ENCODE peak calls at places on chromosomes 13 and 19, in five cellular contexts. H is osteocyte, D is HAP-1, R is left lung, Q is H7. Z is an unnamed sample.

GRCh38 chr13:26855921-26856320 is 95.3 kb upstream of the GPR12 start:
- DNase-seq in Q (no peak), H (no peak), R (no peak), D (no peak), Z (no peak)

GRCh38 chr19:14761607-14762006 is 16.8 kb downstream of the ADGRE2 start:
- DNase-seq in H (no peak), D (no peak), R (no peak), Q (no peak), Z (no peak)

GRCh38 chr19:44657211-44657921 is 13.7 kb downstream of the PVR start:
- DNase-seq in D (peak; percentile 89), R (peak; percentile 87), Q (peak; percentile 80), H (peak; percentile 91), Z (peak; percentile 87)

GRCh38 chr19:33797821-33798633 is 1.4 kb downstream of the KCTD15 start:
- DNase-seq in H (no peak), R (no peak), D (peak; percentile 86), Q (peak; percentile 94), Z (peak; percentile 88)

GRCh38 chr13:108156749-108157148 is 58.6 kb downstream of the LIG4 start:
- DNase-seq in H (no peak), D (no peak), Q (no peak), R (no peak), Z (no peak)

GRCh38 chr13:20394506-20394905 is 131.2 kb downstream of the CRYL1 start:
- DNase-seq in H (no peak), R (no peak), Q (peak; percentile 58), D (no peak), Z (no peak)

GRCh38 chr19:46015961-46016425 is 6.9 kb downstream of the PGLYRP1 start:
- DNase-seq in R (peak; percentile 85), D (no peak), H (no peak), Q (peak; percentile 74), Z (no peak)

GRCh38 chr13:75255159-75255558 is 226.8 kb downstream of the TBC1D4 start:
- DNase-seq in H (no peak), R (no peak), D (no peak), Q (no peak), Z (no peak)

GRCh38 chr13:84831666-84832657 is 949.7 kb upstream of the SLITRK1 start:
- DNase-seq in R (peak; percentile 43), H (no peak), D (no peak), Q (peak; percentile 14), Z (no peak)